ENCODE peak calls at places on chromosome 1, in five cellular contexts. A is endothelial cell, P is nephron progenitor cell, H is GM04504, Q is GM12892. D is an unnamed sample.

GRCh38 chr1:80776286-80776685 is 1024.4 kb upstream of the ADGRL2 start:
- DNase-seq in A (no peak), P (no peak), H (no peak), Q (no peak), D (no peak)

GRCh38 chr1:7389201-7389785 is 381.8 kb upstream of the VAMP3 start:
- DNase-seq in A (no peak), P (no peak), H (no peak), Q (no peak), D (peak; percentile 36)

GRCh38 chr1:211713231-211713630 is 37.8 kb upstream of the NEK2 start:
- DNase-seq in A (no peak), P (no peak), H (no peak), Q (no peak), D (no peak)

GRCh38 chr1:39639333-39640130 is at the start of gene HEYL:
- DNase-seq in A (peak; percentile 77), P (peak; percentile 94), H (no peak), Q (peak; percentile 69), D (peak; percentile 91)

GRCh38 chr1:116508984-116509980 is 61.5 kb downstream of the CD58 start:
- DNase-seq in A (no peak), P (no peak), H (peak; percentile 51), Q (no peak), D (no peak)

GRCh38 chr1:214808845-214809460 is 206.0 kb downstream of the CENPF start:
- DNase-seq in A (peak; percentile 3), P (no peak), H (no peak), Q (no peak), D (peak; percentile 11)

GRCh38 chr1:179031855-179032513 is 6.3 kb downstream of the FAM20B start:
- DNase-seq in A (no peak), P (no peak), H (no peak), Q (no peak), D (no peak)

GRCh38 chr1:207079706-207080246 is 8.9 kb upstream of the C4BPB start:
- DNase-seq in A (no peak), P (no peak), H (no peak), Q (no peak), D (no peak)

GRCh38 chr1:117093091-117093534 is 28.4 kb downstream of the TRIM45 start:
- DNase-seq in A (no peak), P (peak; percentile 45), H (peak; percentile 95), Q (no peak), D (no peak)

GRCh38 chr1:112807117-112807516 is 92.0 kb upstream of the PPM1J start:
- DNase-seq in A (no peak), P (no peak), H (no peak), Q (no peak), D (no peak)

GRCh38 chr1:207427832-207428231 is 26.3 kb upstream of the CR2 start:
- DNase-seq in A (no peak), P (no peak), H (no peak), Q (no peak), D (no peak)

GRCh38 chr1:160064164-160064563 is 5.8 kb downstream of the KCNJ10 start:
- DNase-seq in A (no peak), P (no peak), H (no peak), Q (no peak), D (no peak)

GRCh38 chr1:57489342-57490036 is 65.6 kb upstream of the DAB1 start:
- DNase-seq in A (no peak), P (no peak), H (no peak), Q (no peak), D (no peak)

GRCh38 chr1:212609701-212610574 is 1.4 kb downstream of the ATF3 start:
- DNase-seq in A (no peak), P (no peak), H (no peak), Q (no peak), D (no peak)

GRCh38 chr1:65420590-65421340 is at the start of the genes LEPR and LEPROT:
- DNase-seq in A (no peak), P (no peak), H (no peak), Q (peak; percentile 80), D (no peak)

GRCh38 chr1:234154320-234155251 is 218.7 kb upstream of the COA6 start:
- DNase-seq in A (peak; percentile 44), P (peak; percentile 30), H (peak; percentile 30), Q (peak; percentile 23), D (peak; percentile 68)

GRCh38 chr1:12275370-12275769 is 45.5 kb downstream of the VPS13D start:
- DNase-seq in A (peak; percentile 58), P (peak; percentile 62), H (no peak), Q (no peak), D (peak; percentile 23)

GRCh38 chr1:6776895-6777294 is 8.4 kb upstream of the CAMTA1 start:
- DNase-seq in A (no peak), P (no peak), H (no peak), Q (no peak), D (no peak)

GRCh38 chr1:114794038-114794437 is 13.6 kb upstream of the SIKE1 start:
- DNase-seq in A (no peak), P (no peak), H (no peak), Q (no peak), D (no peak)

GRCh38 chr1:5901150-5901549 is 91.1 kb downstream of the NPHP4 start:
- DNase-seq in A (no peak), P (no peak), H (no peak), Q (no peak), D (no peak)

GRCh38 chr1:189962171-189962570 is 515.5 kb downstream of the BRINP3 start:
- DNase-seq in A (no peak), P (no peak), H (no peak), Q (no peak), D (no peak)

GRCh38 chr1:227305894-227306626 is 12.2 kb downstream of the CDC42BPA start:
- DNase-seq in A (no peak), P (no peak), H (no peak), Q (no peak), D (no peak)

GRCh38 chr1:183087001-183087400 is 63.8 kb downstream of the LAMC1 start:
- DNase-seq in A (no peak), P (no peak), H (no peak), Q (no peak), D (no peak)

GRCh38 chr1:47182681-47183235 is 7.1 kb downstream of the PDZK1IP1 start:
- DNase-seq in A (no peak), P (no peak), H (no peak), Q (no peak), D (no peak)

GRCh38 chr1:109620396-109620817 is 770 bp downstream of the AMPD2 start:
- DNase-seq in A (peak; percentile 45), P (peak; percentile 49), H (peak; percentile 42), Q (no peak), D (no peak)

GRCh38 chr1:1891349-1892078 is 627 bp upstream of the GNB1 start:
- DNase-seq in A (peak; percentile 62), P (peak; percentile 70), H (no peak), Q (peak; percentile 91), D (peak; percentile 63)

GRCh38 chr1:31843506-31843905 is 27.7 kb upstream of the SPOCD1 start:
- DNase-seq in A (no peak), P (no peak), H (peak; percentile 95), Q (no peak), D (no peak)

GRCh38 chr1:102463328-102463727 is 466.6 kb upstream of the OLFM3 start:
- DNase-seq in A (no peak), P (no peak), H (no peak), Q (no peak), D (no peak)

D was measured in WERI-Rb-1.